ENCODE peak calls at places on chromosomes 2 and 18, in eight cellular contexts. One of them, this sample, is unnamed.

GRCh38 chr2:96760986-96761832 is 507 bp downstream of the CNNM4 start:
- DNase-seq in AG04450: no peak
- DNase-seq in MM.1S: no peak
- DNase-seq in A549: peak; percentile 42
- DNase-seq in stomach: peak; percentile 43
- DNase-seq in endothelial cell of umbilical vein: peak; percentile 54
- DNase-seq in upper lobe of right lung: peak; percentile 77
- DNase-seq in H9: peak; percentile 50
- DNase-seq in this sample: no peak

GRCh38 chr2:100285691-100286090 is 36.6 kb downstream of the LONRF2 start:
- DNase-seq in MM.1S: no peak
- DNase-seq in upper lobe of right lung: no peak
- DNase-seq in A549: peak; percentile 36
- DNase-seq in H9: no peak
- DNase-seq in AG04450: peak; percentile 48
- DNase-seq in endothelial cell of umbilical vein: peak; percentile 85
- DNase-seq in stomach: no peak
- DNase-seq in this sample: peak; percentile 76

GRCh38 chr18:47749195-47749973 is 181.1 kb downstream of the SMAD2 start:
- DNase-seq in stomach: peak; percentile 87
- DNase-seq in H9: peak; percentile 78
- DNase-seq in endothelial cell of umbilical vein: peak; percentile 73
- DNase-seq in MM.1S: peak; percentile 77
- DNase-seq in A549: peak; percentile 50
- DNase-seq in AG04450: no peak
- DNase-seq in upper lobe of right lung: peak; percentile 88
- DNase-seq in this sample: peak; percentile 73

GRCh38 chr18:33839452-33840225 is 261.6 kb downstream of the ASXL3 start:
- DNase-seq in A549: peak; percentile 33
- DNase-seq in stomach: no peak
- DNase-seq in upper lobe of right lung: no peak
- DNase-seq in MM.1S: peak; percentile 64
- DNase-seq in H9: no peak
- DNase-seq in AG04450: no peak
- DNase-seq in endothelial cell of umbilical vein: peak; percentile 59
- DNase-seq in this sample: peak; percentile 84

GRCh38 chr2:10900216-10901109 is 11.3 kb upstream of the KCNF1 start:
- DNase-seq in stomach: peak; percentile 55
- DNase-seq in MM.1S: no peak
- DNase-seq in endothelial cell of umbilical vein: no peak
- DNase-seq in H9: no peak
- DNase-seq in AG04450: no peak
- DNase-seq in A549: peak; percentile 61
- DNase-seq in upper lobe of right lung: no peak
- DNase-seq in this sample: peak; percentile 75

GRCh38 chr18:10739152-10739551 is 213.3 kb downstream of the NAPG start:
- DNase-seq in A549: no peak
- DNase-seq in AG04450: no peak
- DNase-seq in stomach: no peak
- DNase-seq in H9: no peak
- DNase-seq in endothelial cell of umbilical vein: no peak
- DNase-seq in upper lobe of right lung: no peak
- DNase-seq in MM.1S: no peak
- DNase-seq in this sample: peak; percentile 17

GRCh38 chr2:226963528-226963927 is 127.7 kb downstream of the RHBDD1 start:
- DNase-seq in H9: no peak
- DNase-seq in endothelial cell of umbilical vein: no peak
- DNase-seq in AG04450: peak; percentile 13
- DNase-seq in stomach: no peak
- DNase-seq in MM.1S: no peak
- DNase-seq in A549: peak; percentile 29
- DNase-seq in upper lobe of right lung: no peak
- DNase-seq in this sample: no peak

GRCh38 chr18:74596959-74597661 is 560 bp upstream of the ZNF407 start:
- DNase-seq in upper lobe of right lung: peak; percentile 87
- DNase-seq in endothelial cell of umbilical vein: peak; percentile 78
- DNase-seq in H9: no peak
- DNase-seq in AG04450: no peak
- DNase-seq in A549: peak; percentile 72
- DNase-seq in MM.1S: peak; percentile 72
- DNase-seq in stomach: peak; percentile 68
- DNase-seq in this sample: peak; percentile 78

GRCh38 chr2:77640924-77641323 is 118.7 kb upstream of the LRRTM4 start:
- DNase-seq in A549: no peak
- DNase-seq in endothelial cell of umbilical vein: no peak
- DNase-seq in upper lobe of right lung: no peak
- DNase-seq in AG04450: no peak
- DNase-seq in stomach: no peak
- DNase-seq in MM.1S: no peak
- DNase-seq in H9: no peak
- DNase-seq in this sample: no peak

GRCh38 chr2:174778479-174778962 is 14.2 kb upstream of the CHRNA1 start:
- DNase-seq in MM.1S: no peak
- DNase-seq in A549: no peak
- DNase-seq in H9: no peak
- DNase-seq in AG04450: peak; percentile 97
- DNase-seq in stomach: no peak
- DNase-seq in endothelial cell of umbilical vein: no peak
- DNase-seq in upper lobe of right lung: peak; percentile 86
- DNase-seq in this sample: no peak

GRCh38 chr2:225120175-225120574 is 77.9 kb upstream of the DOCK10 start:
- DNase-seq in AG04450: no peak
- DNase-seq in upper lobe of right lung: no peak
- DNase-seq in stomach: no peak
- DNase-seq in endothelial cell of umbilical vein: no peak
- DNase-seq in H9: no peak
- DNase-seq in A549: peak; percentile 55
- DNase-seq in MM.1S: no peak
- DNase-seq in this sample: peak; percentile 33

GRCh38 chr2:236040600-236041328 is 127.4 kb downstream of the GBX2 start:
- DNase-seq in MM.1S: no peak
- DNase-seq in AG04450: no peak
- DNase-seq in H9: no peak
- DNase-seq in A549: no peak
- DNase-seq in endothelial cell of umbilical vein: no peak
- DNase-seq in upper lobe of right lung: no peak
- DNase-seq in stomach: no peak
- DNase-seq in this sample: no peak

GRCh38 chr2:214005337-214005736 is 405.5 kb upstream of the VWC2L start:
- DNase-seq in stomach: no peak
- DNase-seq in A549: no peak
- DNase-seq in H9: no peak
- DNase-seq in endothelial cell of umbilical vein: peak; percentile 22
- DNase-seq in MM.1S: no peak
- DNase-seq in upper lobe of right lung: no peak
- DNase-seq in AG04450: no peak
- DNase-seq in this sample: no peak

GRCh38 chr18:36386150-36386920 is 88.8 kb downstream of the FHOD3 start:
- DNase-seq in upper lobe of right lung: no peak
- DNase-seq in AG04450: no peak
- DNase-seq in MM.1S: no peak
- DNase-seq in endothelial cell of umbilical vein: no peak
- DNase-seq in stomach: no peak
- DNase-seq in H9: no peak
- DNase-seq in A549: no peak
- DNase-seq in this sample: no peak

GRCh38 chr2:223737207-223737606 is 100.2 kb downstream of the AP1S3 start:
- DNase-seq in H9: no peak
- DNase-seq in MM.1S: no peak
- DNase-seq in A549: no peak
- DNase-seq in stomach: no peak
- DNase-seq in AG04450: no peak
- DNase-seq in upper lobe of right lung: no peak
- DNase-seq in endothelial cell of umbilical vein: no peak
- DNase-seq in this sample: no peak

GRCh38 chr2:177753682-177754475 is 318.7 kb downstream of the PDE11A start:
- DNase-seq in upper lobe of right lung: no peak
- DNase-seq in endothelial cell of umbilical vein: peak; percentile 34
- DNase-seq in H9: peak; percentile 69
- DNase-seq in A549: peak; percentile 84
- DNase-seq in MM.1S: no peak
- DNase-seq in AG04450: peak; percentile 41
- DNase-seq in stomach: peak; percentile 27
- DNase-seq in this sample: peak; percentile 85

GRCh38 chr18:39604836-39605235 is 2039.2 kb upstream of the CELF4 start:
- DNase-seq in H9: no peak
- DNase-seq in upper lobe of right lung: no peak
- DNase-seq in AG04450: no peak
- DNase-seq in A549: no peak
- DNase-seq in stomach: no peak
- DNase-seq in MM.1S: no peak
- DNase-seq in endothelial cell of umbilical vein: peak; percentile 11
- DNase-seq in this sample: no peak

GRCh38 chr2:10226032-10226724 is 76.5 kb upstream of the HPCAL1 start:
- DNase-seq in upper lobe of right lung: peak; percentile 27
- DNase-seq in H9: no peak
- DNase-seq in AG04450: no peak
- DNase-seq in MM.1S: no peak
- DNase-seq in stomach: no peak
- DNase-seq in endothelial cell of umbilical vein: no peak
- DNase-seq in A549: no peak
- DNase-seq in this sample: no peak

GRCh38 chr2:230956827-230957755 is 32.0 kb upstream of the GPR55 start:
- DNase-seq in endothelial cell of umbilical vein: peak; percentile 12
- DNase-seq in upper lobe of right lung: no peak
- DNase-seq in stomach: peak; percentile 46
- DNase-seq in AG04450: no peak
- DNase-seq in A549: peak; percentile 60
- DNase-seq in H9: peak; percentile 63
- DNase-seq in MM.1S: peak; percentile 82
- DNase-seq in this sample: peak; percentile 65

GRCh38 chr2:98795903-98796676 is 65.2 kb upstream of the MGAT4A start:
- DNase-seq in endothelial cell of umbilical vein: peak; percentile 49
- DNase-seq in stomach: no peak
- DNase-seq in upper lobe of right lung: no peak
- DNase-seq in H9: no peak
- DNase-seq in MM.1S: no peak
- DNase-seq in AG04450: no peak
- DNase-seq in A549: peak; percentile 16
- DNase-seq in this sample: no peak

GRCh38 chr2:46876741-46877384 is 38.7 kb downstream of the MCFD2 start:
- DNase-seq in stomach: peak; percentile 37
- DNase-seq in A549: peak; percentile 91
- DNase-seq in AG04450: no peak
- DNase-seq in endothelial cell of umbilical vein: peak; percentile 80
- DNase-seq in upper lobe of right lung: no peak
- DNase-seq in MM.1S: peak; percentile 46
- DNase-seq in H9: no peak
- DNase-seq in this sample: peak; percentile 69
- TF ChIP-seq CTCF in stomach: peak; percentile 27
- TF ChIP-seq CTCF in A549: peak; percentile 85
- TF ChIP-seq CTCF in AG04450: peak; percentile 61
- TF ChIP-seq CTCF in endothelial cell of umbilical vein: peak; percentile 38
- TF ChIP-seq CTCF in upper lobe of right lung: peak; percentile 63
- TF ChIP-seq CTCF in MM.1S: peak; percentile 20
- TF ChIP-seq CTCF in H9: peak; percentile 44
- TF ChIP-seq CTCF in this sample: peak; percentile 63

GRCh38 chr2:27796991-27797752 is 25.7 kb downstream of the MRPL33 start:
- DNase-seq in endothelial cell of umbilical vein: no peak
- DNase-seq in MM.1S: no peak
- DNase-seq in A549: no peak
- DNase-seq in H9: no peak
- DNase-seq in AG04450: no peak
- DNase-seq in upper lobe of right lung: peak; percentile 71
- DNase-seq in stomach: no peak
- DNase-seq in this sample: no peak
- H3K27ac ChIP-seq in endothelial cell of umbilical vein: no peak overlapping the region
- H3K27ac ChIP-seq in MM.1S: no peak overlapping the region
- H3K27ac ChIP-seq in A549: peak overlapping the region; percentile 89
- H3K27ac ChIP-seq in H9: no peak overlapping the region
- H3K27ac ChIP-seq in AG04450: peak overlapping the region; percentile 94
- H3K27ac ChIP-seq in upper lobe of right lung: peak overlapping the region; percentile 32
- H3K27ac ChIP-seq in stomach: peak overlapping the region; percentile 80
- H3K27ac ChIP-seq in this sample: no peak overlapping the region

GRCh38 chr2:130825231-130825971 is 11.3 kb upstream of the ARHGEF4 start:
- DNase-seq in H9: no peak
- DNase-seq in endothelial cell of umbilical vein: no peak
- DNase-seq in upper lobe of right lung: peak; percentile 44
- DNase-seq in stomach: no peak
- DNase-seq in A549: no peak
- DNase-seq in MM.1S: no peak
- DNase-seq in AG04450: no peak
- DNase-seq in this sample: no peak

GRCh38 chr2:130823171-130823885 is 13.4 kb upstream of the ARHGEF4 start:
- DNase-seq in AG04450: no peak
- DNase-seq in stomach: no peak
- DNase-seq in A549: no peak
- DNase-seq in upper lobe of right lung: peak; percentile 36
- DNase-seq in H9: no peak
- DNase-seq in endothelial cell of umbilical vein: no peak
- DNase-seq in MM.1S: no peak
- DNase-seq in this sample: no peak

GRCh38 chr2:130824492-130825061 is 12.1 kb upstream of the ARHGEF4 start:
- DNase-seq in upper lobe of right lung: peak; percentile 40
- DNase-seq in stomach: no peak
- DNase-seq in A549: peak; percentile 83
- DNase-seq in endothelial cell of umbilical vein: peak; percentile 74
- DNase-seq in MM.1S: peak; percentile 47
- DNase-seq in AG04450: peak; percentile 95
- DNase-seq in H9: no peak
- DNase-seq in this sample: peak; percentile 86

GRCh38 chr2:130822766-130823165 is 13.9 kb upstream of the ARHGEF4 start:
- DNase-seq in AG04450: no peak
- DNase-seq in endothelial cell of umbilical vein: no peak
- DNase-seq in H9: no peak
- DNase-seq in stomach: no peak
- DNase-seq in MM.1S: no peak
- DNase-seq in upper lobe of right lung: peak; percentile 54
- DNase-seq in A549: no peak
- DNase-seq in this sample: no peak

GRCh38 chr2:130823886-130824491 is 12.7 kb upstream of the ARHGEF4 start:
- DNase-seq in MM.1S: no peak
- DNase-seq in endothelial cell of umbilical vein: no peak
- DNase-seq in stomach: no peak
- DNase-seq in H9: no peak
- DNase-seq in upper lobe of right lung: peak; percentile 46
- DNase-seq in AG04450: no peak
- DNase-seq in A549: no peak
- DNase-seq in this sample: no peak
- TF ChIP-seq CTCF in MM.1S: no peak
- TF ChIP-seq CTCF in endothelial cell of umbilical vein: no peak
- TF ChIP-seq CTCF in stomach: no peak
- TF ChIP-seq CTCF in H9: no peak
- TF ChIP-seq CTCF in upper lobe of right lung: no peak
- TF ChIP-seq CTCF in AG04450: no peak
- TF ChIP-seq CTCF in A549: no peak
- TF ChIP-seq CTCF in this sample: no peak

GRCh38 chr18:62688743-62689317 is 26.5 kb upstream of the PHLPP1 start:
- DNase-seq in AG04450: no peak
- DNase-seq in MM.1S: no peak
- DNase-seq in H9: no peak
- DNase-seq in endothelial cell of umbilical vein: no peak
- DNase-seq in stomach: no peak
- DNase-seq in A549: no peak
- DNase-seq in upper lobe of right lung: no peak
- DNase-seq in this sample: no peak

GRCh38 chr18:62690416-62690815 is 24.9 kb upstream of the PHLPP1 start:
- DNase-seq in AG04450: no peak
- DNase-seq in endothelial cell of umbilical vein: no peak
- DNase-seq in upper lobe of right lung: no peak
- DNase-seq in A549: no peak
- DNase-seq in H9: no peak
- DNase-seq in MM.1S: no peak
- DNase-seq in stomach: no peak
- DNase-seq in this sample: no peak

GRCh38 chr18:62697636-62698035 is 17.7 kb upstream of the PHLPP1 start:
- DNase-seq in upper lobe of right lung: no peak
- DNase-seq in endothelial cell of umbilical vein: no peak
- DNase-seq in A549: no peak
- DNase-seq in stomach: no peak
- DNase-seq in MM.1S: no peak
- DNase-seq in H9: no peak
- DNase-seq in AG04450: no peak
- DNase-seq in this sample: no peak

GRCh38 chr18:62693659-62694058 is 21.7 kb upstream of the PHLPP1 start:
- DNase-seq in upper lobe of right lung: no peak
- DNase-seq in H9: no peak
- DNase-seq in MM.1S: no peak
- DNase-seq in stomach: no peak
- DNase-seq in AG04450: no peak
- DNase-seq in endothelial cell of umbilical vein: no peak
- DNase-seq in A549: no peak
- DNase-seq in this sample: no peak
- H3K27ac ChIP-seq in upper lobe of right lung: no peak overlapping the region
- H3K27ac ChIP-seq in H9: no peak overlapping the region
- H3K27ac ChIP-seq in MM.1S: no peak overlapping the region
- H3K27ac ChIP-seq in stomach: no peak overlapping the region
- H3K27ac ChIP-seq in AG04450: no peak overlapping the region
- H3K27ac ChIP-seq in endothelial cell of umbilical vein: no peak overlapping the region
- H3K27ac ChIP-seq in A549: no peak overlapping the region
- H3K27ac ChIP-seq in this sample: no peak overlapping the region

This sample was measured in A673.